ENCODE peak calls at places on chromosomes 12 and 14, in five cellular contexts. One of them, this sample, is unnamed.

GRCh38 chr12:21527451-21528180 is 1.5 kb downstream of the SPX start:
- DNase-seq in uterus: peak
- DNase-seq in colonic mucosa: peak
- DNase-seq in A549: peak
- DNase-seq in CD8-positive, alpha-beta T cell: peak
- DNase-seq in this sample: no peak

GRCh38 chr12:6367969-6368892 is 7.1 kb downstream of the SCNN1A start:
- DNase-seq in uterus: no peak
- DNase-seq in colonic mucosa: peak
- DNase-seq in A549: no peak
- DNase-seq in CD8-positive, alpha-beta T cell: no peak
- DNase-seq in this sample: no peak

GRCh38 chr12:116397148-116397547 is 119.7 kb upstream of the MED13L start:
- DNase-seq in uterus: no peak
- DNase-seq in colonic mucosa: no peak
- DNase-seq in A549: no peak
- DNase-seq in CD8-positive, alpha-beta T cell: no peak
- DNase-seq in this sample: no peak

GRCh38 chr12:108890208-108890607 is 10.3 kb downstream of the DAO start:
- DNase-seq in uterus: no peak
- DNase-seq in colonic mucosa: no peak
- DNase-seq in A549: no peak
- DNase-seq in CD8-positive, alpha-beta T cell: no peak
- DNase-seq in this sample: no peak

GRCh38 chr14:49512147-49512551 is 74.0 kb downstream of the RPS29 start:
- DNase-seq in uterus: no peak
- DNase-seq in colonic mucosa: no peak
- DNase-seq in A549: no peak
- DNase-seq in CD8-positive, alpha-beta T cell: no peak
- DNase-seq in this sample: no peak

GRCh38 chr14:96038920-96039632 is at the start of gene C14orf132:
- DNase-seq in uterus: peak
- DNase-seq in colonic mucosa: peak
- DNase-seq in A549: peak
- DNase-seq in CD8-positive, alpha-beta T cell: peak
- DNase-seq in this sample: peak

GRCh38 chr14:44979273-44979672 is 17.3 kb downstream of the TOGARAM1 start:
- DNase-seq in uterus: no peak
- DNase-seq in colonic mucosa: no peak
- DNase-seq in A549: no peak
- DNase-seq in CD8-positive, alpha-beta T cell: no peak
- DNase-seq in this sample: no peak

GRCh38 chr12:6464531-6464930 is 5.9 kb downstream of the VAMP1 start:
- DNase-seq in uterus: no peak
- DNase-seq in colonic mucosa: no peak
- DNase-seq in A549: no peak
- DNase-seq in CD8-positive, alpha-beta T cell: no peak
- DNase-seq in this sample: no peak

GRCh38 chr12:18250313-18250916 is 10.9 kb upstream of the PIK3C2G start:
- DNase-seq in uterus: no peak
- DNase-seq in colonic mucosa: peak
- DNase-seq in A549: peak
- DNase-seq in CD8-positive, alpha-beta T cell: no peak
- DNase-seq in this sample: no peak

GRCh38 chr12:117098361-117099217 is 627 bp downstream of the TESC start:
- DNase-seq in uterus: no peak
- DNase-seq in colonic mucosa: no peak
- DNase-seq in A549: peak
- DNase-seq in CD8-positive, alpha-beta T cell: peak
- DNase-seq in this sample: no peak

GRCh38 chr12:509494-509893 is 49.8 kb downstream of the B4GALNT3 start:
- DNase-seq in uterus: no peak
- DNase-seq in colonic mucosa: peak
- DNase-seq in A549: no peak
- DNase-seq in CD8-positive, alpha-beta T cell: no peak
- DNase-seq in this sample: no peak

GRCh38 chr12:89160716-89161123 is 191.6 kb downstream of the DUSP6 start:
- DNase-seq in uterus: peak
- DNase-seq in colonic mucosa: peak
- DNase-seq in A549: no peak
- DNase-seq in CD8-positive, alpha-beta T cell: no peak
- DNase-seq in this sample: no peak

GRCh38 chr14:104968541-104969401 is 9.4 kb downstream of the AHNAK2 start:
- DNase-seq in uterus: peak
- DNase-seq in colonic mucosa: peak
- DNase-seq in A549: peak
- DNase-seq in CD8-positive, alpha-beta T cell: no peak
- DNase-seq in this sample: no peak

GRCh38 chr12:51421266-51421884 is 3.3 kb upstream of the SLC4A8 start:
- DNase-seq in uterus: no peak
- DNase-seq in colonic mucosa: peak
- DNase-seq in A549: peak
- DNase-seq in CD8-positive, alpha-beta T cell: peak
- DNase-seq in this sample: no peak

GRCh38 chr12:51429705-51430104 is 5.1 kb downstream of the SLC4A8 start:
- DNase-seq in uterus: no peak
- DNase-seq in colonic mucosa: no peak
- DNase-seq in A549: no peak
- DNase-seq in CD8-positive, alpha-beta T cell: no peak
- DNase-seq in this sample: no peak

GRCh38 chr12:51424094-51424661 is 453 bp upstream of the SLC4A8 start:
- DNase-seq in uterus: no peak
- DNase-seq in colonic mucosa: no peak
- DNase-seq in A549: no peak
- DNase-seq in CD8-positive, alpha-beta T cell: no peak
- DNase-seq in this sample: no peak

GRCh38 chr12:51428256-51428655 is 3.6 kb downstream of the SLC4A8 start:
- DNase-seq in uterus: no peak
- DNase-seq in colonic mucosa: no peak
- DNase-seq in A549: no peak
- DNase-seq in CD8-positive, alpha-beta T cell: no peak
- DNase-seq in this sample: no peak

DNA sequence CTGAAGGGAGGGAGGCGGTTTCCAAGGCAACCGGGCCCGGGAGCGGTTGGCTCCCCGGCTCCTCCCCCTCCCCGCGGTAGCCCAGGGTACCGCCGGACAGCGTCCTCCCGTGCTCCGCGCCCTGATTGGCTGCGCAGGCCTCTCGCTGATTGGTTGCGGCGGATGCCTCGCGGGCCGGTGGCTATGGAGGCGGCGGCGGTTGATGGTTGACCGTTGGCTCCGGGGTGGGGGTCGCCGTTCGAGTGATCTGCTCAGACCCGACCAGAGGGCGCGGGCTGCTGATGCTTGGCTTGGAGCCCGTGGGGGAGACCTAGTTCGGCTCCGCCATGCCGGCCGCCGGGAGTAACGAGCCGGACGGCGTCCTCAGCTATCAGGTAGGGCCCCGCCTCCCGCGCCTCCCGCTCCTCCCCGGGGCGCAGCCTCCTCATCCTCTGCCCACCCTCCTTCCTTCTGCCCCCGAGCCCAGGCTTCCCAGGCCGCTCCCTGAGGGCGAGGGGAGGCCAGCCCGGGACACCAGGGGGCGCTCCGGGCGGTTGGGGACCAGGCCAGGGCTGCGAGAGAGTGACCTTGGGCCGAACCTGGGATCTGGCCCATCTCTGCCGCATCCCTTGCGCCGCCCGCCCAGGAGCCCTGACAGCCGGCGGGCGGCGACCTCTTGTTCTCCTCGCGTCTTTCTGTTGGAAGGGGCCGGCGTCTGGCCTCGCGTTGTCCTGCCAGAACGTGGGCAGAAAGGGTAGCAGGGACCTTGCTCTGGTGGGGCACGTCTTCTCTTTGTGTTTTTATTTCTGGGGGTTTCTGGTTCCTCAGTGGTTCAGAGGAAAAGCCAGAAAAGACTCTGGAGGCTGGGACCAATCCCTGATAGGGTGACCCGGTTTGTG is at the start of gene SLC4A8:
- DNase-seq in uterus: peak
- DNase-seq in colonic mucosa: peak
- DNase-seq in A549: peak
- DNase-seq in CD8-positive, alpha-beta T cell: peak
- DNase-seq in this sample: no peak
- H3K27ac ChIP-seq in uterus: no peak
- H3K27ac ChIP-seq in colonic mucosa: no peak
- H3K27ac ChIP-seq in A549: no peak
- H3K27ac ChIP-seq in CD8-positive, alpha-beta T cell: no peak
- H3K27ac ChIP-seq in this sample: no peak

GRCh38 chr14:77761205-77761931 is 412 bp upstream of the SNW1 start:
- DNase-seq in uterus: peak
- DNase-seq in colonic mucosa: peak
- DNase-seq in A549: peak
- DNase-seq in CD8-positive, alpha-beta T cell: no peak
- DNase-seq in this sample: no peak
- TF ChIP-seq CTCF in uterus: no peak
- TF ChIP-seq CTCF in colonic mucosa: no peak
- TF ChIP-seq CTCF in A549: peak
- TF ChIP-seq CTCF in CD8-positive, alpha-beta T cell: no peak
- TF ChIP-seq CTCF in this sample: no peak

GRCh38 chr14:60653709-60654161 is 4.5 kb upstream of the SIX1 start:
- DNase-seq in uterus: no peak
- DNase-seq in colonic mucosa: no peak
- DNase-seq in A549: no peak
- DNase-seq in CD8-positive, alpha-beta T cell: no peak
- DNase-seq in this sample: no peak

GRCh38 chr14:60652674-60653387 is 3.6 kb upstream of the SIX1 start:
- DNase-seq in uterus: no peak
- DNase-seq in colonic mucosa: no peak
- DNase-seq in A549: no peak
- DNase-seq in CD8-positive, alpha-beta T cell: no peak
- DNase-seq in this sample: no peak

GRCh38 chr14:60655114-60655897 is 6.0 kb upstream of the SIX1 start:
- DNase-seq in uterus: no peak
- DNase-seq in colonic mucosa: no peak
- DNase-seq in A549: no peak
- DNase-seq in CD8-positive, alpha-beta T cell: no peak
- DNase-seq in this sample: no peak

GRCh38 chr14:60653388-60653690 is 4.1 kb upstream of the SIX1 start:
- DNase-seq in uterus: no peak
- DNase-seq in colonic mucosa: no peak
- DNase-seq in A549: no peak
- DNase-seq in CD8-positive, alpha-beta T cell: no peak
- DNase-seq in this sample: no peak

GRCh38 chr14:60654303-60654925 is 5.1 kb upstream of the SIX1 start:
- DNase-seq in uterus: no peak
- DNase-seq in colonic mucosa: no peak
- DNase-seq in A549: no peak
- DNase-seq in CD8-positive, alpha-beta T cell: no peak
- DNase-seq in this sample: no peak
- H3K4me3 ChIP-seq in uterus: no peak
- H3K4me3 ChIP-seq in colonic mucosa: no peak
- H3K4me3 ChIP-seq in A549: no peak
- H3K4me3 ChIP-seq in CD8-positive, alpha-beta T cell: no peak
- H3K4me3 ChIP-seq in this sample: no peak

GRCh38 chr12:119016715-119017114 is 35.4 kb downstream of the SRRM4 start:
- DNase-seq in uterus: no peak
- DNase-seq in colonic mucosa: no peak
- DNase-seq in A549: no peak
- DNase-seq in CD8-positive, alpha-beta T cell: no peak
- DNase-seq in this sample: no peak
- H3K27ac ChIP-seq in uterus: no peak
- H3K27ac ChIP-seq in colonic mucosa: no peak
- H3K27ac ChIP-seq in A549: no peak
- H3K27ac ChIP-seq in CD8-positive, alpha-beta T cell: no peak
- H3K27ac ChIP-seq in this sample: no peak

DNA sequence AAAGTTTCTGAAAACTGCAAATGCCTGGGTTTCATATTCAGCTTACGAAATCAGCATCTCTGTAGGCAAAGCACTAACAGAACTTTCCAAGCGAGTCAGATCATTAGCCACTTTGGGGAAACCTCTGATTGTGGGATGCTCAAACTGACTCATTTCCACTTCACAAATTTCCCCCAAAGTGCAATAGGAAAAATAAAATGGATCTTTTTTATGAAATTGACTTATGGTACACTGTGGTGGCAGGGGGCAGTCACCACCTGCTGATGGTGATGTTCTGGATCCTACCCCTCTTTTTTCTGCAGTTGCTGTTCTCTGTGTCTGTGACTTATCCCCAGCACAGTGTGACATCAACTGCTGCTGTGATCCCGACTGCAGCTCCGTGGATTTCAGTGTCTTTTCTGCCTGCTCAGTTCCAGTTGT is 5.6 kb downstream of the TCTN1 start:
- DNase-seq in uterus: no peak
- DNase-seq in colonic mucosa: no peak
- DNase-seq in A549: no peak
- DNase-seq in CD8-positive, alpha-beta T cell: no peak
- DNase-seq in this sample: no peak
- TF ChIP-seq CTCF in uterus: no peak
- TF ChIP-seq CTCF in colonic mucosa: no peak
- TF ChIP-seq CTCF in A549: no peak
- TF ChIP-seq CTCF in CD8-positive, alpha-beta T cell: no peak
- TF ChIP-seq CTCF in this sample: no peak